ENCODE peak calls at places on chromosome 3, in four cellular contexts. One of them, this sample, is unnamed.

GRCh38 chr3:182527745-182528144 is 265.6 kb upstream of the ATP11B start:
- DNase-seq in IMR-90: no peak
- DNase-seq in fibroblast of the aortic adventitia: no peak
- DNase-seq in AG10803: no peak
- DNase-seq in this sample: no peak

GRCh38 chr3:8486945-8487344 is 14.7 kb upstream of the LMCD1 start:
- DNase-seq in IMR-90: no peak
- DNase-seq in fibroblast of the aortic adventitia: no peak
- DNase-seq in AG10803: no peak
- DNase-seq in this sample: no peak

GRCh38 chr3:8733332-8734094 is at the start of gene CAV3:
- DNase-seq in IMR-90: no peak
- DNase-seq in fibroblast of the aortic adventitia: no peak
- DNase-seq in AG10803: no peak
- DNase-seq in this sample: no peak

GRCh38 chr3:35946857-35947514 is 307.7 kb downstream of the ARPP21 start:
- DNase-seq in IMR-90: no peak
- DNase-seq in fibroblast of the aortic adventitia: no peak
- DNase-seq in AG10803: no peak
- DNase-seq in this sample: no peak

GRCh38 chr3:185540705-185541104 is 11.7 kb downstream of the LIPH start:
- DNase-seq in IMR-90: no peak
- DNase-seq in fibroblast of the aortic adventitia: no peak
- DNase-seq in AG10803: peak
- DNase-seq in this sample: no peak

GRCh38 chr3:101224739-101225138 is 95.6 kb downstream of the IMPG2 start:
- DNase-seq in IMR-90: no peak
- DNase-seq in fibroblast of the aortic adventitia: no peak
- DNase-seq in AG10803: no peak
- DNase-seq in this sample: no peak

GRCh38 chr3:89264037-89264560 is 156.7 kb downstream of the EPHA3 start:
- DNase-seq in IMR-90: no peak
- DNase-seq in fibroblast of the aortic adventitia: no peak
- DNase-seq in AG10803: no peak
- DNase-seq in this sample: no peak

GRCh38 chr3:169641167-169641566 is 22.3 kb downstream of the MECOM start:
- DNase-seq in IMR-90: no peak
- DNase-seq in fibroblast of the aortic adventitia: no peak
- DNase-seq in AG10803: no peak
- DNase-seq in this sample: no peak

GRCh38 chr3:180036092-180036677 is 552 bp downstream of the PEX5L start:
- DNase-seq in IMR-90: no peak
- DNase-seq in fibroblast of the aortic adventitia: no peak
- DNase-seq in AG10803: no peak
- DNase-seq in this sample: no peak

GRCh38 chr3:8794247-8794646 is 24.8 kb upstream of the OXTR start:
- DNase-seq in IMR-90: no peak
- DNase-seq in fibroblast of the aortic adventitia: no peak
- DNase-seq in AG10803: no peak
- DNase-seq in this sample: no peak

GRCh38 chr3:61663728-61664492 is 102.5 kb downstream of the PTPRG start:
- DNase-seq in IMR-90: peak
- DNase-seq in fibroblast of the aortic adventitia: peak
- DNase-seq in AG10803: peak
- DNase-seq in this sample: peak

DNA sequence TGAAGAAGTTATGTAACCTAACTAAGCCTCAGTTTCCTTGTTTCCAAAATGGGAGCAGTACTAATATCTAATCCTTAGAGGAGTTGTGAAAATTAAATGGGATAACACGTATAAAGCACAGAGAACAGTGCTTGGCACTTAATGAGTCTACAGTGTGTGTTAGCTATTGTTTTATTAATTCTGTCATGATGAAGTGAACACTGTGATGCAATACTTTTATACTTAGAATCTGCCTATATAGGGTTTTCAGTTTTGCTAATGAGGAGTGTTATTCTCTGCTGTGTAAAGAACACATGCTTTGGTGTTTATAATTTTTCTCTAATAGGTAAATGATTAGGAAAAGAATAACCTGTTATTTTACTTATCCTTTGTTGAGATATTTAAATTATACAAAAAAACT is 65.2 kb downstream of the MBNL1 start:
- DNase-seq in IMR-90: no peak
- DNase-seq in fibroblast of the aortic adventitia: no peak
- DNase-seq in AG10803: no peak
- DNase-seq in this sample: no peak
- H3K4me3 ChIP-seq in IMR-90: no peak
- H3K4me3 ChIP-seq in fibroblast of the aortic adventitia: no peak
- H3K4me3 ChIP-seq in AG10803: no peak
- H3K4me3 ChIP-seq in this sample: no peak

GRCh38 chr3:42148982-42149432 is 57.9 kb downstream of the TRAK1 start:
- DNase-seq in IMR-90: peak
- DNase-seq in fibroblast of the aortic adventitia: peak
- DNase-seq in AG10803: peak
- DNase-seq in this sample: peak

GRCh38 chr3:42151596-42152145 is 60.5 kb downstream of the TRAK1 start:
- DNase-seq in IMR-90: no peak
- DNase-seq in fibroblast of the aortic adventitia: no peak
- DNase-seq in AG10803: peak
- DNase-seq in this sample: no peak

GRCh38 chr3:42149537-42150426 is 58.6 kb downstream of the TRAK1 start:
- DNase-seq in IMR-90: no peak
- DNase-seq in fibroblast of the aortic adventitia: no peak
- DNase-seq in AG10803: no peak
- DNase-seq in this sample: no peak

GRCh38 chr3:42152193-42152592 is 61.0 kb downstream of the TRAK1 start:
- DNase-seq in IMR-90: no peak
- DNase-seq in fibroblast of the aortic adventitia: no peak
- DNase-seq in AG10803: no peak
- DNase-seq in this sample: no peak

GRCh38 chr3:42148086-42148842 is 57.1 kb downstream of the TRAK1 start:
- DNase-seq in IMR-90: no peak
- DNase-seq in fibroblast of the aortic adventitia: no peak
- DNase-seq in AG10803: no peak
- DNase-seq in this sample: no peak
- TF ChIP-seq CTCF in IMR-90: no peak
- TF ChIP-seq CTCF in fibroblast of the aortic adventitia: no peak
- TF ChIP-seq CTCF in AG10803: no peak
- TF ChIP-seq CTCF in this sample: no peak

GRCh38 chr3:150602426-150603089 is 563 bp upstream of the SELENOT start:
- DNase-seq in IMR-90: no peak
- DNase-seq in fibroblast of the aortic adventitia: no peak
- DNase-seq in AG10803: no peak
- DNase-seq in this sample: no peak

GRCh38 chr3:150594150-150594549 is 9.0 kb upstream of the SELENOT start:
- DNase-seq in IMR-90: no peak
- DNase-seq in fibroblast of the aortic adventitia: no peak
- DNase-seq in AG10803: no peak
- DNase-seq in this sample: no peak

GRCh38 chr3:150599611-150600297 is 3.4 kb upstream of the SELENOT start:
- DNase-seq in IMR-90: peak
- DNase-seq in fibroblast of the aortic adventitia: peak
- DNase-seq in AG10803: peak
- DNase-seq in this sample: peak

GRCh38 chr3:150603090-150603887 is at the start of gene SELENOT:
- DNase-seq in IMR-90: peak
- DNase-seq in fibroblast of the aortic adventitia: peak
- DNase-seq in AG10803: peak
- DNase-seq in this sample: peak

DNA sequence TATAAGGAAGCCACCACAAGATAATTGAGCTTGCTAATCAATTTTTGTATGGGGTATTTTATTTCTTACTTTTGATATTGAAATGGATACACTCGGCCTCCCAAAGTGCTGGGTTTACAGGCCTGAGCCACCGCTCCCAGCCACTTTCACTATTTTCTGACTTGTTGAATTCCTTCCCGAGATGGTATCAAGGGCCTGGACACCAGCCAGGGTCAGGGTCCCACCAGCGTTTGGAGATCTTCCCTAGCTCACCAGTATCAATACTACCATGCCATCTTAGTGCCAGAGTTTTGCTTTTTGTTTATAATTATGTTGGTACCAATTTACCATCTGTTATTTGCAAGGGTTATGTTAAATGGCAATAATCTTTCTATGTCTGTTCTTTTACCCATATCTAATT is 5.5 kb upstream of the SELENOT start:
- DNase-seq in IMR-90: no peak
- DNase-seq in fibroblast of the aortic adventitia: no peak
- DNase-seq in AG10803: no peak
- DNase-seq in this sample: no peak
- H3K4me3 ChIP-seq in IMR-90: no peak
- H3K4me3 ChIP-seq in fibroblast of the aortic adventitia: no peak
- H3K4me3 ChIP-seq in AG10803: no peak
- H3K4me3 ChIP-seq in this sample: no peak

DNA sequence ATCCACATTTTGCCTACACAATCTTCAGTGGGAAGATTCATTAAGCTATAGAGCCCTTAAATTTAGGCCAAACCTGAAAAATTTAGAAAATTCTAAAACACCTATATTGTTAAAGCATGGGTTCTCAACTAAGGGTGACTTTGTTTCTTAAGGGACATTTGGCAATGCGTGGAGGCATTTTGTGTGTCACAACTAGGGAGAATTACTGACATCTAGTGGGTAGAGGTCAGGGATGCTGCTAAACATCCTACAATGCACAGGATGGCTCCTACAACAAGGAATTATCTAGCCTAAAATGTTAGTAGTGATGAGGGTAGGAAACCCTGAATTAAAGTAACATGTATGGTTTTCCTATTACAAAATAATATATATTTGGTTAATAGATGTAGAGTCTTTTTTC is 55.8 kb downstream of the TBC1D5 start:
- DNase-seq in IMR-90: no peak
- DNase-seq in fibroblast of the aortic adventitia: peak
- DNase-seq in AG10803: peak
- DNase-seq in this sample: peak
- TF ChIP-seq CTCF in IMR-90: peak
- TF ChIP-seq CTCF in fibroblast of the aortic adventitia: peak
- TF ChIP-seq CTCF in AG10803: peak
- TF ChIP-seq CTCF in this sample: peak

This sample was measured in cardiac fibroblast.